ENCODE peak calls at places on chromosome 1, in eight cellular contexts. F is hepatocyte, H is HFFc6, C is left cardiac atrium, P is K562, O is esophagus squamous epithelium, I is fibroblast of mammary gland, V is RPMI7951. Q is an unnamed sample.

GRCh38 chr1:161216945-161217712 is 2.0 kb downstream of the FCER1G start:
- DNase-seq in F (no peak), H (peak; percentile 66), C (peak; percentile 36), P (no peak), O (no peak), I (peak; percentile 97), V (peak; percentile 71), Q (no peak)

GRCh38 chr1:177586429-177586828 is 383.4 kb downstream of the SEC16B start:
- DNase-seq in F (no peak), H (peak; percentile 4), C (no peak), P (no peak), O (no peak), I (peak; percentile 95), V (peak; percentile 2), Q (no peak)

GRCh38 chr1:42002220-42002619 is 83.5 kb upstream of the HIVEP3 start:
- DNase-seq in F (no peak), H (no peak), C (no peak), P (no peak), O (no peak), I (no peak), V (no peak), Q (no peak)

GRCh38 chr1:42957229-42957879 is 1.3 kb downstream of the SLC2A1 start:
- DNase-seq in F (no peak), H (no peak), C (no peak), P (peak; percentile 40), O (no peak), I (no peak), V (no peak), Q (no peak)

GRCh38 chr1:204410764-204411450 is 710 bp downstream of the PPP1R15B start:
- DNase-seq in F (peak; percentile 56), H (peak; percentile 15), C (peak; percentile 64), P (peak; percentile 52), O (no peak), I (peak; percentile 38), V (peak; percentile 42), Q (peak; percentile 60)

GRCh38 chr1:52139817-52140540 is 1.9 kb upstream of the ZFYVE9 start:
- DNase-seq in F (peak; percentile 23), H (peak; percentile 83), C (no peak), P (no peak), O (no peak), I (peak; percentile 96), V (peak; percentile 69), Q (no peak)

GRCh38 chr1:245234217-245235120 is 79.7 kb downstream of the KIF26B start:
- DNase-seq in F (no peak), H (no peak), C (no peak), P (no peak), O (no peak), I (no peak), V (peak; percentile 38), Q (no peak)

GRCh38 chr1:107640207-107640606 is 324.8 kb downstream of the VAV3 start:
- DNase-seq in F (no peak), H (no peak), C (no peak), P (no peak), O (no peak), I (no peak), V (no peak), Q (no peak)

GRCh38 chr1:219432191-219432606 is 180.7 kb downstream of the ZC3H11B start:
- DNase-seq in F (no peak), H (no peak), C (no peak), P (no peak), O (no peak), I (no peak), V (peak; percentile 13), Q (no peak)

GRCh38 chr1:185632659-185633428 is 101.3 kb upstream of the HMCN1 start:
- DNase-seq in F (no peak), H (no peak), C (no peak), P (no peak), O (no peak), I (peak; percentile 59), V (peak; percentile 42), Q (no peak)

GRCh38 chr1:244288663-244289062 is 163.0 kb downstream of the ADSS2 start:
- DNase-seq in F (no peak), H (no peak), C (no peak), P (no peak), O (no peak), I (no peak), V (no peak), Q (no peak)

GRCh38 chr1:199157494-199157893 is 518.7 kb downstream of the PTPRC start:
- DNase-seq in F (no peak), H (no peak), C (no peak), P (no peak), O (no peak), I (peak; percentile 17), V (peak; percentile 24), Q (no peak)

GRCh38 chr1:47317841-47318240 is 3.9 kb upstream of the STIL start:
- DNase-seq in F (no peak), H (peak; percentile 97), C (no peak), P (no peak), O (no peak), I (peak; percentile 79), V (peak; percentile 54), Q (no peak)

GRCh38 chr1:154741747-154742495 is 128.2 kb downstream of the KCNN3 start:
- DNase-seq in F (no peak), H (no peak), C (no peak), P (peak; percentile 34), O (no peak), I (peak; percentile 28), V (no peak), Q (peak; percentile 36)

GRCh38 chr1:5331101-5331500 is 661.1 kb downstream of the NPHP4 start:
- DNase-seq in F (no peak), H (no peak), C (no peak), P (no peak), O (no peak), I (no peak), V (no peak), Q (no peak)

Q was measured in heart right ventricle.